ENCODE peak calls at places on chromosomes 6 and 20, in seven cellular contexts. E is AG09309, S is omental fat pad, O is Calu3, F is RWPE2, Y is HFFc6, C is BE2C. J is an unnamed sample.

GRCh38 chr20:32494498-32495216 is 90.5 kb downstream of the NOL4L start:
- DNase-seq in O (no peak), C (no peak), E (no peak), S (no peak), F (peak; percentile 69), Y (no peak), J (no peak)

GRCh38 chr6:161346717-161347504 is 73.0 kb upstream of the AGPAT4 start:
- DNase-seq in S (no peak), F (no peak), E (no peak), O (no peak), C (no peak), Y (no peak), J (no peak)

GRCh38 chr6:35804996-35805736 is at the start of gene LHFPL5:
- DNase-seq in E (no peak), Y (no peak), O (peak; percentile 85), S (no peak), F (no peak), C (peak; percentile 80), J (peak; percentile 32)

GRCh38 chr20:25285091-25285647 is 37.3 kb downstream of the PYGB start:
- DNase-seq in S (peak; percentile 10), E (no peak), Y (no peak), C (peak; percentile 18), O (no peak), F (peak; percentile 29), J (no peak)

GRCh38 chr6:46175976-46176375 is 5.2 kb upstream of the ENPP5 start:
- DNase-seq in O (no peak), C (no peak), Y (no peak), E (no peak), F (no peak), S (no peak), J (no peak)

GRCh38 chr20:57545927-57546662 is 14.8 kb upstream of the PCK1 start:
- DNase-seq in O (no peak), Y (no peak), C (no peak), F (no peak), E (no peak), S (no peak), J (peak; percentile 15)

GRCh38 chr20:9323622-9324021 is 190.8 kb upstream of the LAMP5 start:
- DNase-seq in C (peak; percentile 48), E (no peak), F (no peak), Y (no peak), O (no peak), S (no peak), J (no peak)

GRCh38 chr6:73798592-73798991 is 102.6 kb downstream of the CD109 start:
- DNase-seq in E (peak; percentile 85), S (no peak), O (no peak), Y (peak; percentile 91), C (no peak), F (no peak), J (peak; percentile 19)

GRCh38 chr6:21616005-21616404 is 22.5 kb downstream of the SOX4 start:
- DNase-seq in O (no peak), F (no peak), S (no peak), C (no peak), Y (no peak), E (no peak), J (no peak)

GRCh38 chr6:2999621-3000455 is at the start of gene NQO2:
- DNase-seq in F (peak; percentile 88), S (no peak), Y (peak; percentile 73), C (peak; percentile 96), E (no peak), O (peak; percentile 89), J (peak; percentile 98)

GRCh38 chr20:5526516-5526915 is 209.8 kb upstream of the PROKR2 start:
- DNase-seq in C (no peak), O (no peak), Y (no peak), F (no peak), S (no peak), E (no peak), J (no peak)

GRCh38 chr20:12262747-12263146 is 345.1 kb downstream of the BTBD3 start:
- DNase-seq in C (no peak), F (no peak), O (no peak), Y (no peak), E (no peak), S (no peak), J (no peak)

GRCh38 chr6:112245511-112246203 is 8.7 kb downstream of the LAMA4 start:
- DNase-seq in O (no peak), F (no peak), Y (peak; percentile 38), C (no peak), S (no peak), E (peak; percentile 86), J (no peak)

GRCh38 chr20:59032713-59033059 is 551 bp upstream of the ATP5F1E start:
- DNase-seq in E (no peak), O (no peak), Y (peak; percentile 20), C (peak; percentile 59), S (no peak), F (no peak), J (no peak)

GRCh38 chr20:4006640-4007039 is 8.7 kb downstream of the RNF24 start:
- DNase-seq in E (no peak), C (peak; percentile 47), Y (no peak), S (no peak), F (no peak), O (no peak), J (no peak)

GRCh38 chr20:46139908-46140482 is 21.9 kb downstream of the CD40 start:
- DNase-seq in S (no peak), C (no peak), Y (no peak), O (no peak), E (no peak), F (peak; percentile 88), J (no peak)

GRCh38 chr6:139448094-139448649 is 73.7 kb upstream of the CITED2 start:
- DNase-seq in O (no peak), C (no peak), S (no peak), F (no peak), Y (peak; percentile 16), E (no peak), J (no peak)

GRCh38 chr20:40283689-40284088 is 405.3 kb downstream of the MAFB start:
- DNase-seq in O (no peak), C (no peak), F (no peak), Y (no peak), S (no peak), E (no peak), J (no peak)

GRCh38 chr6:113970808-113971676 is at the start of gene HDAC2:
- DNase-seq in O (peak; percentile 90), S (peak; percentile 54), C (peak; percentile 92), Y (peak; percentile 67), F (peak; percentile 81), E (peak; percentile 27), J (peak; percentile 87)
- TF ChIP-seq CTCF in O (no peak), S (no peak), C (peak; percentile 16), Y (peak; percentile 56), F (no peak), E (no peak), J (no peak)

DNA sequence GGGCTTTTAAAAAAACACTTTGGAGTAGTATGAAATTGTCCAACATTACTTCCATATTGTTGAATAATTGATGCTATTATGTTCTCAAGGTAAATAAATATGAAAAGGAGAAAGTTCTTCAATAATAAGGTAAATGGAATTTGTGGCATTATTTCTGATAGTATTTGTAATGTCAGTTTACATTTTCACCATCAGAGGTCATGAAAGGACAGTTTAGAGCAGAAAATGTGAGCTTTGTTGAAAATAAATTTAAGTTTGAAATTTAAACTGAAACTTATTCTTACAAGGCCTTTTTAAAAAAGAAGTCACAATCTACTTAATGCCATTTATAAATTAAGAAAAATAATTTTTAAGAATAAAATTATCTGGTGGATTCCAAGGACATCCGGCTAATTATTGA is 15.8 kb upstream of the CEP162 start:
- DNase-seq in O (no peak), F (no peak), Y (no peak), S (no peak), E (no peak), C (no peak), J (no peak)
- TF ChIP-seq CTCF in O (no peak), F (peak; percentile 35), Y (peak; percentile 59), S (no peak), E (peak; percentile 20), C (no peak), J (no peak)

GRCh38 chr20:51616060-51616459 is 73.5 kb upstream of the NFATC2 start:
- DNase-seq in S (no peak), C (no peak), O (no peak), E (no peak), Y (no peak), F (no peak), J (no peak)
- TF ChIP-seq CTCF in S (no peak), C (peak; percentile 20), O (peak; percentile 31), E (peak; percentile 23), Y (peak; percentile 43), F (peak; percentile 45), J (no peak)

GRCh38 chr6:127608554-127609270 is 31.7 kb downstream of the C6orf58 start:
- DNase-seq in O (no peak), C (no peak), S (no peak), E (no peak), Y (no peak), F (no peak), J (no peak)

GRCh38 chr6:127606131-127606562 is 29.2 kb downstream of the C6orf58 start:
- DNase-seq in F (no peak), S (no peak), Y (peak; percentile 51), C (peak; percentile 44), E (peak; percentile 20), O (peak; percentile 5), J (no peak)
- TF ChIP-seq CTCF in F (peak; percentile 55), S (no peak), Y (peak; percentile 62), C (peak; percentile 63), E (peak; percentile 43), O (no peak), J (no peak)